ENCODE peak calls at places on chromosome 11, in four cellular contexts. K is ascending aorta, I is endothelial cell, E is body of pancreas. Y is an unnamed sample.

GRCh38 chr11:83124631-83125424 is 32.1 kb upstream of the PCF11 start:
- DNase-seq in K (no peak), I (no peak), E (no peak), Y (no peak)

GRCh38 chr11:16956538-16957153 is 57.6 kb downstream of the PLEKHA7 start:
- DNase-seq in K (no peak), I (no peak), E (no peak), Y (no peak)

GRCh38 chr11:111330234-111330893 is 32.0 kb downstream of the POU2AF3 start:
- DNase-seq in K (no peak), I (no peak), E (no peak), Y (no peak)

GRCh38 chr11:63504933-63505586 is 824 bp upstream of the LGALS12 start:
- DNase-seq in K (no peak), I (no peak), E (peak), Y (no peak)

GRCh38 chr11:119664063-119664572 is 64.9 kb downstream of the NECTIN1 start:
- DNase-seq in K (no peak), I (no peak), E (peak), Y (peak)

GRCh38 chr11:63738720-63739360 is 29.7 kb downstream of the ZFTA start:
- DNase-seq in K (peak), I (peak), E (peak), Y (peak)

GRCh38 chr11:4523666-4524065 is 21.3 kb upstream of the OR52M1 start:
- DNase-seq in K (no peak), I (no peak), E (no peak), Y (no peak)

GRCh38 chr11:3203221-3204043 is 15.2 kb downstream of the MRGPRG start:
- DNase-seq in K (no peak), I (no peak), E (no peak), Y (peak)

GRCh38 chr11:126011220-126011619 is 51.4 kb downstream of the CDON start:
- DNase-seq in K (no peak), I (no peak), E (no peak), Y (no peak)

GRCh38 chr11:131867457-131868257 is 497.2 kb downstream of the NTM start:
- DNase-seq in K (peak), I (peak), E (peak), Y (peak)

GRCh38 chr11:131865860-131866259 is 495.4 kb downstream of the NTM start:
- DNase-seq in K (no peak), I (no peak), E (no peak), Y (no peak)

GRCh38 chr11:131868769-131869482 is 498.5 kb downstream of the NTM start:
- DNase-seq in K (no peak), I (no peak), E (no peak), Y (no peak)

GRCh38 chr11:131864205-131864604 is 493.8 kb downstream of the NTM start:
- DNase-seq in K (no peak), I (no peak), E (no peak), Y (no peak)

DNA sequence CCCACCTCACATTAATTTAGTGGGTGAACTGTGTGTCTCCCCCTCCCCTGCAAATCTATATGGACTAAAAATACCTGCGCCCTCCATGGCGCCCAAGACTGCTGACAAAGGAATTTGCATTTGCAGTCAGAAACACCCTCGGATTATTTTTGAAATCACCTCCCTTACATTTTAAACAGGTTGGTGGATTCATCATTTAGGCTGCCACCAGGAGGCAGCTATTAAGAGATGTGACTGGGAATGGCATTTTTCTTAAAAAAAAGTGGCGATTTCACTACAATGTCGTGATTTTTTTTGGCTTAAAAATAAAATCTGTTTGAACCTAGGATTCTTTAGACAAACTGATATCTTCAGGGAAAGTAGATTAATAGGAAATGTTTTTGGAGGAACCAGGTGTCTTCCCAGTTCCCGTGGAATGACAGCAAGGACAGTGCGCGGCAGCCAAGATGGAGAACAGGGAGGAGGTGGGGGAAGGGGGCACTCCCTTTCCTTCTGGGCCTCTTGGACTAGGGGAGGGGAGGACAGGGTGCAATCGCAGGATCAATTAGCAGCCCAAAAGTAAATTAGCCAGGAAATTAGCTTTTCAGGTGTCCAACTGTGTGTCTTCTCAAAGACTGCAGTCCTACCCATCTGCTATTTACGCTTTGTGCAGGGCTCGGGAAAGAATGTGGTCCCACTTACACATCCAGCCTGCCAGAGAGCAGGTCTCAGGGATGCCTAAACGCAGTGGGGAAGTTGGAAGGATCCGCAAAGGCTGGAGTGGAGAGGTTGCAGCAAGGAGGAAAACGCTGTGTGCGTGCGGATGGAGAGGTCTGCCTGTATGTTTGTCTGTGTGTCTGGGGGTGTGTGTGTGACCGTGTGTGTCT is 496.4 kb downstream of the NTM start:
- DNase-seq in K (no peak), I (no peak), E (no peak), Y (no peak)
- TF ChIP-seq CTCF in K (no peak), I (peak), E (no peak), Y (no peak)

DNA sequence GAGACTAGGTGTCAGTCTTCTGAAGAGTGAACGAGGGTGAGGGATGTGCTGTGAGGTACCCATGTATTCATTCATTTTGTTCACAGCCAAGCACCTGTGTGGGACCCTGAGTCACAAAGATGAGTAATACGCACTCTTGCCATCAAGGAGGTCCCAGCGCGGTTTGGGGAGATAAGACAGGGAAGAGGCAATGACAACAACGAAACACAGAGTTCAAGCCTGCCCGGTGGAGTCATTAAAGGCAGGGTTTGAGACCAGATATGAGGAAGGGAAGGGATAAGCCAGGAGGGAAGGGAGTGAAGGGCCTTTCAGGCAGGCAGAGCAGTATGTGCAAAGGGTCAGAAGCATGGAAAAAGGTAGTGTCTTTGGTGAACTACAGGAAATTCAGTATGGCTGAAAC is 4.6 kb downstream of the DCHS1 start:
- DNase-seq in K (no peak), I (no peak), E (no peak), Y (no peak)
- TF ChIP-seq CTCF in K (no peak), I (no peak), E (no peak), Y (no peak)

DNA sequence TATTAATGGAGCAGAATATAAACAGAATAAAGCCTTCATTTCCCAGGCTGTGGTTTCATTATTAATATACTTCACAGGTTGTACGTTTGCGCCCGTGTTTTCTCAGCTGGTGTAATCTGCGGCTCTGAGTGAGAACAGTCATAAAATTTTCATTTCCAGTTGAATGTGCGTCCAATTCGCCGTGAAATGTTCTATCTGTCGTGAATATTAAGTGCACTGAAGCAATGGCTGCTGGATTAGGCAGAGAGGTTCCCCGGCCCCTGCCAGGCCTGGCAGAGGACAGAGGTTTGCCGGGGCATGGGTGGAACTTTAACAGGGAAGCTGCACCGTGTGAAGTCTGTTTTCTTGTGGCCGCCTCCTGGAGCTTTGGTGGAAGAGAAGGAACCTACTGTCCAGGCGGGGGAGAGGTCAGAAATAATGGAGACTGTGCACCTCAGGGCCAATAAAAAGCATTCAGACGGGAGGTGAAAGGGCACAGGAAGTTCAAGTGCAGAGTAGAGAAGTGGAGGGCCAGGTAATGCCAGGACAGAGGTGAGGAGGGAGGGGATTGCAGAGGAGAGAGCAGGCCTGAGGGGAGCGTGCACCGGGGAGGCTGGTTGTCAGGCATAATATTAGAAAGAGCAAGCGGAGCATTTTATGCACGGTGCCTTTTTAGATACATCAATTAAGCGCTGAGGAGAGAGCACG is 874.6 kb downstream of the NTM start:
- DNase-seq in K (no peak), I (no peak), E (no peak), Y (no peak)
- TF ChIP-seq CTCF in K (no peak), I (no peak), E (no peak), Y (no peak)

GRCh38 chr11:124799384-124800225 is 601 bp downstream of the MSANTD2 start:
- DNase-seq in K (peak), I (peak), E (peak), Y (peak)
- TF ChIP-seq CTCF in K (no peak), I (no peak), E (no peak), Y (no peak)

Y was measured in nephron progenitor cell.